ENCODE peak calls at places on chromosomes 6 and 20, in seven cellular contexts. One of them, this sample, is unnamed. For H3K4me1 and H3K27me3, the result is how much of the 10 kb centered on the place peaks cover.

GRCh38 chr20:22554391-22554790 is 30.0 kb downstream of the FOXA2 start:
- DNase-seq in effector memory CD4-positive, alpha-beta T cell: no peak
- DNase-seq in sigmoid colon: no peak
- DNase-seq in CD4-positive, CD25-positive, alpha-beta regulatory T cell: no peak
- DNase-seq in mammary epithelial cell: no peak
- DNase-seq in psoas muscle: no peak
- DNase-seq in ovary: no peak
- DNase-seq in this sample: no peak

GRCh38 chr6:80425089-80425823 is 318.8 kb downstream of the BCKDHB start:
- DNase-seq in effector memory CD4-positive, alpha-beta T cell: no peak
- DNase-seq in sigmoid colon: no peak
- DNase-seq in CD4-positive, CD25-positive, alpha-beta regulatory T cell: no peak
- DNase-seq in mammary epithelial cell: peak
- DNase-seq in psoas muscle: no peak
- DNase-seq in ovary: no peak
- DNase-seq in this sample: no peak

GRCh38 chr20:56540415-56540814 is 7.4 kb downstream of the FAM209B start:
- DNase-seq in effector memory CD4-positive, alpha-beta T cell: no peak
- DNase-seq in sigmoid colon: no peak
- DNase-seq in CD4-positive, CD25-positive, alpha-beta regulatory T cell: no peak
- DNase-seq in mammary epithelial cell: no peak
- DNase-seq in psoas muscle: no peak
- DNase-seq in ovary: no peak
- DNase-seq in this sample: no peak

GRCh38 chr20:62708591-62709536 is at the start of gene NTSR1:
- DNase-seq in effector memory CD4-positive, alpha-beta T cell: no peak
- DNase-seq in sigmoid colon: no peak
- DNase-seq in CD4-positive, CD25-positive, alpha-beta regulatory T cell: no peak
- DNase-seq in mammary epithelial cell: peak
- DNase-seq in psoas muscle: no peak
- DNase-seq in ovary: no peak
- DNase-seq in this sample: no peak

GRCh38 chr20:50575869-50576720 is 65.9 kb downstream of the PTPN1 start:
- DNase-seq in effector memory CD4-positive, alpha-beta T cell: peak
- DNase-seq in sigmoid colon: peak
- DNase-seq in CD4-positive, CD25-positive, alpha-beta regulatory T cell: peak
- DNase-seq in mammary epithelial cell: no peak
- DNase-seq in psoas muscle: peak
- DNase-seq in ovary: peak
- DNase-seq in this sample: peak

GRCh38 chr6:166561766-166562165 is 24.7 kb downstream of the RAMACL start:
- DNase-seq in effector memory CD4-positive, alpha-beta T cell: no peak
- DNase-seq in sigmoid colon: no peak
- DNase-seq in CD4-positive, CD25-positive, alpha-beta regulatory T cell: no peak
- DNase-seq in mammary epithelial cell: no peak
- DNase-seq in psoas muscle: peak
- DNase-seq in ovary: no peak
- DNase-seq in this sample: no peak

GRCh38 chr6:143515766-143516355 is 4.3 kb upstream of the FUCA2 start:
- DNase-seq in effector memory CD4-positive, alpha-beta T cell: no peak
- DNase-seq in sigmoid colon: no peak
- DNase-seq in CD4-positive, CD25-positive, alpha-beta regulatory T cell: no peak
- DNase-seq in mammary epithelial cell: no peak
- DNase-seq in psoas muscle: no peak
- DNase-seq in ovary: no peak
- DNase-seq in this sample: no peak

GRCh38 chr6:11712760-11713159 is 65.8 kb downstream of the ADTRP start:
- DNase-seq in effector memory CD4-positive, alpha-beta T cell: no peak
- DNase-seq in sigmoid colon: peak
- DNase-seq in CD4-positive, CD25-positive, alpha-beta regulatory T cell: no peak
- DNase-seq in mammary epithelial cell: peak
- DNase-seq in psoas muscle: peak
- DNase-seq in ovary: no peak
- DNase-seq in this sample: no peak

GRCh38 chr6:165646484-165646883 is 16.6 kb downstream of the PDE10A start:
- DNase-seq in effector memory CD4-positive, alpha-beta T cell: no peak
- DNase-seq in sigmoid colon: no peak
- DNase-seq in CD4-positive, CD25-positive, alpha-beta regulatory T cell: no peak
- DNase-seq in mammary epithelial cell: no peak
- DNase-seq in psoas muscle: no peak
- DNase-seq in ovary: no peak
- DNase-seq in this sample: no peak

GRCh38 chr6:75283907-75284284 is 696 bp downstream of the TMEM30A start:
- DNase-seq in effector memory CD4-positive, alpha-beta T cell: no peak
- DNase-seq in sigmoid colon: no peak
- DNase-seq in CD4-positive, CD25-positive, alpha-beta regulatory T cell: peak
- DNase-seq in mammary epithelial cell: no peak
- DNase-seq in psoas muscle: no peak
- DNase-seq in ovary: no peak
- DNase-seq in this sample: peak

GRCh38 chr6:141398954-141399353 is 733.8 kb upstream of the GJE1 start:
- DNase-seq in effector memory CD4-positive, alpha-beta T cell: no peak
- DNase-seq in sigmoid colon: no peak
- DNase-seq in CD4-positive, CD25-positive, alpha-beta regulatory T cell: no peak
- DNase-seq in mammary epithelial cell: no peak
- DNase-seq in psoas muscle: no peak
- DNase-seq in ovary: no peak
- DNase-seq in this sample: peak

GRCh38 chr20:50690562-50690978 is 772 bp downstream of the RIPOR3 start:
- DNase-seq in effector memory CD4-positive, alpha-beta T cell: no peak
- DNase-seq in sigmoid colon: no peak
- DNase-seq in CD4-positive, CD25-positive, alpha-beta regulatory T cell: no peak
- DNase-seq in mammary epithelial cell: no peak
- DNase-seq in psoas muscle: no peak
- DNase-seq in ovary: no peak
- DNase-seq in this sample: no peak

GRCh38 chr6:5135783-5136376 is 50.7 kb downstream of the PPP1R3G start:
- DNase-seq in effector memory CD4-positive, alpha-beta T cell: no peak
- DNase-seq in sigmoid colon: no peak
- DNase-seq in CD4-positive, CD25-positive, alpha-beta regulatory T cell: no peak
- DNase-seq in mammary epithelial cell: peak
- DNase-seq in psoas muscle: no peak
- DNase-seq in ovary: peak
- DNase-seq in this sample: peak

DNA sequence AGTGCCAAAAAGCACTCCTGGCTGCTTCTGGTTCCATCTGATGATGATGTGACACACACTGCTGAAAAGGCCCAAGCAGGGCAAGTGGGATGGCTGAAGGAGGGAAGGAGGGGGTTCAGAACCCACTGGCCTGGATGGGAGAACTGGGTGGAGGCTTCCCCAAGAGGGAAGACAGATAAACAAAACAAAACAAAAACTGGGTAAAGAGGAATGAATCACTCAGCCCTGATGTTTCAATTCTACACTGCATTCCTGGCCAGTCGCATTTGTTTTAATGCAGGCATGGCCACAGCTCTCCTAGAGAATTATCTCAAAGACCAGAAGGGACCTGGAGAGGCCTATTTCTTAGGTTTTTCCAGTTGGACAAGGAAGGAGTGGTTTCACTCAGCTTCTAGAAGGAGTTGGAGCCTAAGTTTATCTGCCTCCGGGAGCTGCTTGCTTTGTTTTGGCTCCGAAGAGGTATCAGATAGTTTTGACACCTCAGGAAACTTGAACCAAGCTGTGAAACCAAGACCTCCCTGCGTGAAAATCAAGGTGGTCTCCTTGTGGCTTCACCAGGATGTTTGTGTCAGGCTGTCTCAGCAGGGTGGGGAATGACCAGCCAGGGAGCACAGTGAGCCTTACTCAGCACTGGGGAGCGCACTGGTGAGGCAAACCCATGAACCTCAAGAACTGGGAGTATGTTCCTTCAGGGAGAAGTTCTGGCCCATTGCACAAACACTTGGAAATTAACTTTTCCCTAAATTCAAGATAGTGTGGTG is 16.1 kb downstream of the TTPAL start:
- DNase-seq in effector memory CD4-positive, alpha-beta T cell: no peak
- DNase-seq in sigmoid colon: peak
- DNase-seq in CD4-positive, CD25-positive, alpha-beta regulatory T cell: no peak
- DNase-seq in mammary epithelial cell: no peak
- DNase-seq in psoas muscle: peak
- DNase-seq in ovary: peak
- DNase-seq in this sample: no peak
- H3K27ac ChIP-seq in effector memory CD4-positive, alpha-beta T cell: no peak
- H3K27ac ChIP-seq in sigmoid colon: peak
- H3K27ac ChIP-seq in CD4-positive, CD25-positive, alpha-beta regulatory T cell: no peak
- H3K27ac ChIP-seq in mammary epithelial cell: no peak
- H3K27ac ChIP-seq in psoas muscle: no peak
- H3K27ac ChIP-seq in ovary: no peak
- H3K27ac ChIP-seq in this sample: no peak

DNA sequence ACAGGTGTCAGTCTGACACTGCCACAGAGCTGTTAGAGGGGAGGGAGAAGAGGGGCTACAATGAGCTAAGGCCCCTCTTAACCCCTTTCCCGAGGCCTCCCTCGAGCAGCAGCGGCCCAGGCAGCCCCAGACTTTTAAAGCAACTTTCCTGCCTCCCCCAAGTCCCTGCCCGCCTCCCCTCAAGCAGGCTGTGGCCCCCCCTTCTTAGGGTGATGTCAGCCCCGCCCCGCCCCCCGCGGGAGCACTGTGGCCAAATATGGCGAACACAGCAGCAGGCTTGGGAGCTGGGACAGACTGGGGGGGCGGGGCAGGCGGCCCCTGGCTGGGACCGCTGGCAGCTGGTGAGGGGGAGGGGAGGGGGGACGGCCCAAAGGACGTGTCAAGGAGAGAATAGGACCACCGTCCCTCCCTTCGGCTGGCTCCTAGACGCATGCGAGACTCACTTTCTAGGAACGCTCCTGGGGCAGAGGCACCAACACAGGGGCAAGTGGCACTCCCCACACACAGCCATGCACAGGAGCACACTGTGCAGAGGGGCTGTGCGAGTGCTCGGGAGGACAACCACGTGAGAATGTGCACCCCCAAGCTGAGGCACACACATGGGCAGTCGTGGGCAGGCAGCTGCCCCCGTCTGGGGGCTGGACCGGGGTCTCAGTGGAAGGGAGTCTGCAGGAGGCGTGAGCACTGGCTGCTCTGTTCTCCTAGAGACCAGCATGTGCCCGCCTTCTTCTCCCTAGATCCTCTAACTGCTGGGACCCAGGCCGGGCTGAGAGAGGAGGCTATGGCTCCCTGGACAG is 6.7 kb downstream of the TEAD3 start:
- DNase-seq in effector memory CD4-positive, alpha-beta T cell: no peak
- DNase-seq in sigmoid colon: peak
- DNase-seq in CD4-positive, CD25-positive, alpha-beta regulatory T cell: no peak
- DNase-seq in mammary epithelial cell: no peak
- DNase-seq in psoas muscle: peak
- DNase-seq in ovary: peak
- DNase-seq in this sample: no peak
- H3K4me1 ChIP-seq in effector memory CD4-positive, alpha-beta T cell: under half
- H3K4me1 ChIP-seq in sigmoid colon: under half
- H3K4me1 ChIP-seq in CD4-positive, CD25-positive, alpha-beta regulatory T cell: under half
- H3K4me1 ChIP-seq in mammary epithelial cell: half or more
- H3K4me1 ChIP-seq in psoas muscle: half or more
- H3K4me1 ChIP-seq in ovary: half or more
- H3K4me1 ChIP-seq in this sample: under half

GRCh38 chr6:137849709-137850093 is 17.4 kb upstream of the TNFAIP3 start:
- DNase-seq in effector memory CD4-positive, alpha-beta T cell: no peak
- DNase-seq in sigmoid colon: no peak
- DNase-seq in CD4-positive, CD25-positive, alpha-beta regulatory T cell: no peak
- DNase-seq in mammary epithelial cell: no peak
- DNase-seq in psoas muscle: no peak
- DNase-seq in ovary: no peak
- DNase-seq in this sample: no peak

GRCh38 chr6:137848672-137849071 is 18.4 kb upstream of the TNFAIP3 start:
- DNase-seq in effector memory CD4-positive, alpha-beta T cell: no peak
- DNase-seq in sigmoid colon: no peak
- DNase-seq in CD4-positive, CD25-positive, alpha-beta regulatory T cell: no peak
- DNase-seq in mammary epithelial cell: no peak
- DNase-seq in psoas muscle: no peak
- DNase-seq in ovary: no peak
- DNase-seq in this sample: no peak

GRCh38 chr6:137847748-137848147 is 19.3 kb upstream of the TNFAIP3 start:
- DNase-seq in effector memory CD4-positive, alpha-beta T cell: no peak
- DNase-seq in sigmoid colon: no peak
- DNase-seq in CD4-positive, CD25-positive, alpha-beta regulatory T cell: no peak
- DNase-seq in mammary epithelial cell: no peak
- DNase-seq in psoas muscle: no peak
- DNase-seq in ovary: no peak
- DNase-seq in this sample: no peak

GRCh38 chr6:137850137-137850714 is 16.8 kb upstream of the TNFAIP3 start:
- DNase-seq in effector memory CD4-positive, alpha-beta T cell: no peak
- DNase-seq in sigmoid colon: no peak
- DNase-seq in CD4-positive, CD25-positive, alpha-beta regulatory T cell: no peak
- DNase-seq in mammary epithelial cell: no peak
- DNase-seq in psoas muscle: no peak
- DNase-seq in ovary: no peak
- DNase-seq in this sample: no peak

GRCh38 chr6:137849076-137849708 is 17.9 kb upstream of the TNFAIP3 start:
- DNase-seq in effector memory CD4-positive, alpha-beta T cell: no peak
- DNase-seq in sigmoid colon: no peak
- DNase-seq in CD4-positive, CD25-positive, alpha-beta regulatory T cell: no peak
- DNase-seq in mammary epithelial cell: no peak
- DNase-seq in psoas muscle: no peak
- DNase-seq in ovary: no peak
- DNase-seq in this sample: no peak
- H3K27me3 ChIP-seq in effector memory CD4-positive, alpha-beta T cell: under half
- H3K27me3 ChIP-seq in sigmoid colon: under half
- H3K27me3 ChIP-seq in CD4-positive, CD25-positive, alpha-beta regulatory T cell: under half
- H3K27me3 ChIP-seq in mammary epithelial cell: under half
- H3K27me3 ChIP-seq in psoas muscle: under half
- H3K27me3 ChIP-seq in ovary: under half
- H3K27me3 ChIP-seq in this sample: under half

GRCh38 chr6:29790626-29791025 is 37.0 kb upstream of the HLA-G start:
- DNase-seq in effector memory CD4-positive, alpha-beta T cell: no peak
- DNase-seq in sigmoid colon: no peak
- DNase-seq in CD4-positive, CD25-positive, alpha-beta regulatory T cell: no peak
- DNase-seq in mammary epithelial cell: peak
- DNase-seq in psoas muscle: no peak
- DNase-seq in ovary: no peak
- DNase-seq in this sample: no peak

GRCh38 chr6:29793036-29793356 is 34.6 kb upstream of the HLA-G start:
- DNase-seq in effector memory CD4-positive, alpha-beta T cell: no peak
- DNase-seq in sigmoid colon: no peak
- DNase-seq in CD4-positive, CD25-positive, alpha-beta regulatory T cell: no peak
- DNase-seq in mammary epithelial cell: no peak
- DNase-seq in psoas muscle: no peak
- DNase-seq in ovary: no peak
- DNase-seq in this sample: no peak

GRCh38 chr6:29791162-29791561 is 36.5 kb upstream of the HLA-G start:
- DNase-seq in effector memory CD4-positive, alpha-beta T cell: no peak
- DNase-seq in sigmoid colon: no peak
- DNase-seq in CD4-positive, CD25-positive, alpha-beta regulatory T cell: no peak
- DNase-seq in mammary epithelial cell: peak
- DNase-seq in psoas muscle: no peak
- DNase-seq in ovary: no peak
- DNase-seq in this sample: no peak

GRCh38 chr6:29792123-29793035 is 35.2 kb upstream of the HLA-G start:
- DNase-seq in effector memory CD4-positive, alpha-beta T cell: peak
- DNase-seq in sigmoid colon: peak
- DNase-seq in CD4-positive, CD25-positive, alpha-beta regulatory T cell: peak
- DNase-seq in mammary epithelial cell: peak
- DNase-seq in psoas muscle: peak
- DNase-seq in ovary: peak
- DNase-seq in this sample: no peak

DNA sequence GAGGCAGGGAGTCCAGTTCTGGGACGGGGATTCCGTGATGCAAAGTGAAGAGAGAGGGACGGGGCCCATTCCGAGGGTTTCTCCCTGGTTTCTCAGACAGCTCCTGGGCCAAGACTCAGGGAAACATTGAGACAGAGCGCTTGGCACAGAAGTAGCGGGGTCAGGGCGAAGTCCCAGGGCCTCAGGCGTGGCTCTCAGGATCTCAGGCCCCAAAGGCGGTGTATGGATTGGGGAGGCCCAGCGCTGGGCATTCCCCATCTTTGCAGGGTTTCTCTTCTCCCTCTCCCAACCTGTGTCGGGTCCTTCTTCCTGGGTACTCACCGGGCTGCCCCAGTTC is 35.9 kb upstream of the HLA-G start:
- DNase-seq in effector memory CD4-positive, alpha-beta T cell: no peak
- DNase-seq in sigmoid colon: no peak
- DNase-seq in CD4-positive, CD25-positive, alpha-beta regulatory T cell: no peak
- DNase-seq in mammary epithelial cell: peak
- DNase-seq in psoas muscle: no peak
- DNase-seq in ovary: no peak
- DNase-seq in this sample: no peak
- H3K27ac ChIP-seq in effector memory CD4-positive, alpha-beta T cell: peak
- H3K27ac ChIP-seq in sigmoid colon: no peak
- H3K27ac ChIP-seq in CD4-positive, CD25-positive, alpha-beta regulatory T cell: no peak
- H3K27ac ChIP-seq in mammary epithelial cell: peak
- H3K27ac ChIP-seq in psoas muscle: no peak
- H3K27ac ChIP-seq in ovary: no peak
- H3K27ac ChIP-seq in this sample: no peak

This sample was measured in Karpas-422.